ENCODE peak calls at places on chromosomes 3 and 15, in seven cellular contexts. K is cardiac muscle cell, H is K562, V is psoas muscle, F is OCI-LY7, I is IMR-90, C is PC-9. T is an unnamed sample.

GRCh38 chr15:62545392-62546227 is 380.5 kb upstream of the C2CD4B start:
- DNase-seq in F (no peak), K (no peak), I (peak), H (no peak), V (peak), C (no peak), T (no peak)

GRCh38 chr3:95235916-95236315 is 1173.1 kb downstream of the NSUN3 start:
- DNase-seq in F (no peak), C (no peak), I (no peak), V (no peak), H (no peak), K (no peak), T (no peak)

GRCh38 chr15:78372880-78373279 is 32.7 kb downstream of the CRABP1 start:
- DNase-seq in H (peak), K (no peak), F (no peak), V (no peak), I (no peak), C (peak), T (no peak)

GRCh38 chr15:60390931-60391501 is 6.8 kb downstream of the ANXA2 start:
- DNase-seq in K (no peak), V (peak), C (peak), I (peak), H (no peak), F (no peak), T (no peak)

GRCh38 chr3:126537730-126538281 is 13.9 kb downstream of the CHST13 start:
- DNase-seq in C (no peak), H (no peak), I (no peak), K (no peak), V (peak), F (no peak), T (no peak)

GRCh38 chr3:32945136-32945535 is 6.3 kb upstream of the CCR4 start:
- DNase-seq in F (no peak), V (no peak), C (no peak), K (no peak), H (no peak), I (peak), T (no peak)

GRCh38 chr15:49832421-49832980 is 211.7 kb downstream of the DTWD1 start:
- DNase-seq in C (peak), V (no peak), H (no peak), I (no peak), F (peak), K (peak), T (no peak)

GRCh38 chr3:68893600-68894239 is 38.6 kb downstream of the TAFA4 start:
- DNase-seq in C (no peak), I (peak), V (no peak), F (peak), H (peak), K (peak), T (no peak)

GRCh38 chr15:59322056-59322755 is 50.5 kb downstream of the MYO1E start:
- DNase-seq in H (no peak), F (no peak), I (no peak), K (no peak), C (no peak), V (no peak), T (no peak)

GRCh38 chr3:27521179-27521871 is 37.1 kb upstream of the SLC4A7 start:
- DNase-seq in K (no peak), C (no peak), H (no peak), I (peak), V (no peak), F (no peak), T (no peak)

GRCh38 chr15:98799991-98800390 is 151.7 kb downstream of the IGF1R start:
- DNase-seq in I (no peak), C (no peak), F (no peak), V (no peak), K (no peak), H (no peak), T (no peak)

GRCh38 chr15:98799461-98799971 is 151.2 kb downstream of the IGF1R start:
- DNase-seq in K (peak), I (peak), C (peak), H (no peak), F (no peak), V (no peak), T (no peak)

GRCh38 chr15:98800437-98801233 is 152.3 kb downstream of the IGF1R start:
- DNase-seq in C (peak), H (no peak), K (peak), V (peak), I (peak), F (no peak), T (peak)

GRCh38 chr15:98796685-98797084 is 148.3 kb downstream of the IGF1R start:
- DNase-seq in I (no peak), H (no peak), V (no peak), F (no peak), K (no peak), C (no peak), T (no peak)

GRCh38 chr15:98798375-98798893 is 150.1 kb downstream of the IGF1R start:
- DNase-seq in H (no peak), K (no peak), V (no peak), F (no peak), I (no peak), C (no peak), T (no peak)
- H3K4me3 ChIP-seq in H (no peak), K (no peak), V (no peak), F (no peak), I (no peak), C (peak), T (no peak)

GRCh38 chr3:134407247-134407640 is 33.0 kb upstream of the AMOTL2 start:
- DNase-seq in K (no peak), I (peak), F (no peak), C (no peak), V (peak), H (no peak), T (no peak)
- H3K4me3 ChIP-seq in K (no peak), I (no peak), F (no peak), C (no peak), V (peak), H (no peak), T (no peak)

DNA sequence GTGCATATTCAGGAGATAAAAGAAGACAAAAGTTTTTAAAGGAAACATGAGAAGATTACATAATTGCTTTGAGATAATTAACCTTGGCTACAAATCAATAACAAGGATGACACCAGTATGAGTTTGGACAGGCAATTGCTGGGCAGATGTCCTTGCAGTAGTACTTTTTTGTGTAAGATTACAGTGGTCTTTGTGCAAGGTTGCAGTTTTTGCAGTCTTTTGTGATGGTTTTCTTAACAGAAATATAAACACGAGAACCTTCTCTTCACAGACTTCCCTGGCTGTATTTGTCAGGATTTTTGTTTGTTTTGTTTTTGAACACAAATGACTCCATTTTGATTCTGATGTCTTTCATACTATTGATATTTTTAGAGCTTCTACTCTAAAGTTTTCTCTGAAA is 128.3 kb upstream of the ALCAM start:
- DNase-seq in K (no peak), F (no peak), C (no peak), V (no peak), H (no peak), I (no peak), T (no peak)
- H3K4me3 ChIP-seq in K (no peak), F (no peak), C (no peak), V (no peak), H (no peak), I (no peak), T (no peak)

GRCh38 chr3:52442409-52443267 is 2.3 kb downstream of the SEMA3G start:
- DNase-seq in K (no peak), I (no peak), H (no peak), F (no peak), C (no peak), V (no peak), T (no peak)
- H3K4me3 ChIP-seq in K (no peak), I (no peak), H (no peak), F (no peak), C (no peak), V (peak), T (no peak)